ENCODE peak calls at places on chromosomes 12 and 14, in five cellular contexts. One of them, this sample, is unnamed.

GRCh38 chr12:131726-132465 is 65.3 kb downstream of the IQSEC3 start:
- DNase-seq in neuronal stem cell: no peak
- DNase-seq in mesenchymal stem cell: no peak
- DNase-seq in H1: no peak
- DNase-seq in H9: no peak
- DNase-seq in this sample: no peak

GRCh38 chr12:5872745-5873144 is 72.3 kb downstream of the ANO2 start:
- DNase-seq in neuronal stem cell: no peak
- DNase-seq in mesenchymal stem cell: peak
- DNase-seq in H1: no peak
- DNase-seq in H9: peak
- DNase-seq in this sample: no peak

GRCh38 chr14:102498005-102498677 is 11.4 kb downstream of the ANKRD9 start:
- DNase-seq in neuronal stem cell: no peak
- DNase-seq in mesenchymal stem cell: no peak
- DNase-seq in H1: peak
- DNase-seq in H9: peak
- DNase-seq in this sample: no peak

GRCh38 chr12:126510630-126511029 is 1445.4 kb downstream of the AACS start:
- DNase-seq in neuronal stem cell: no peak
- DNase-seq in mesenchymal stem cell: no peak
- DNase-seq in H1: no peak
- DNase-seq in H9: no peak
- DNase-seq in this sample: no peak

GRCh38 chr12:124455336-124455735 is 112.1 kb downstream of the NCOR2 start:
- DNase-seq in neuronal stem cell: no peak
- DNase-seq in mesenchymal stem cell: no peak
- DNase-seq in H1: no peak
- DNase-seq in H9: no peak
- DNase-seq in this sample: no peak

GRCh38 chr12:48019639-48020265 is 15.5 kb upstream of the COL2A1 start:
- DNase-seq in neuronal stem cell: no peak
- DNase-seq in mesenchymal stem cell: no peak
- DNase-seq in H1: no peak
- DNase-seq in H9: no peak
- DNase-seq in this sample: no peak

GRCh38 chr14:45068396-45068795 is 15.5 kb upstream of the PRPF39 start:
- DNase-seq in neuronal stem cell: no peak
- DNase-seq in mesenchymal stem cell: no peak
- DNase-seq in H1: no peak
- DNase-seq in H9: no peak
- DNase-seq in this sample: peak

GRCh38 chr14:42571991-42572390 is 965.3 kb downstream of the LRFN5 start:
- DNase-seq in neuronal stem cell: no peak
- DNase-seq in mesenchymal stem cell: no peak
- DNase-seq in H1: no peak
- DNase-seq in H9: no peak
- DNase-seq in this sample: no peak

GRCh38 chr14:28707814-28708213 is 58.8 kb upstream of the FOXG1 start:
- DNase-seq in neuronal stem cell: no peak
- DNase-seq in mesenchymal stem cell: peak
- DNase-seq in H1: no peak
- DNase-seq in H9: no peak
- DNase-seq in this sample: no peak

GRCh38 chr14:100534528-100535286 is 52.5 kb downstream of the BEGAIN start:
- DNase-seq in neuronal stem cell: no peak
- DNase-seq in mesenchymal stem cell: peak
- DNase-seq in H1: no peak
- DNase-seq in H9: peak
- DNase-seq in this sample: no peak

GRCh38 chr14:103472939-103473338 is 49.7 kb downstream of the CKB start:
- DNase-seq in neuronal stem cell: no peak
- DNase-seq in mesenchymal stem cell: no peak
- DNase-seq in H1: no peak
- DNase-seq in H9: no peak
- DNase-seq in this sample: peak

GRCh38 chr12:123531091-123531490 is 2.4 kb downstream of the RILPL1 start:
- DNase-seq in neuronal stem cell: no peak
- DNase-seq in mesenchymal stem cell: no peak
- DNase-seq in H1: no peak
- DNase-seq in H9: no peak
- DNase-seq in this sample: no peak

GRCh38 chr12:105922670-105923102 is 216.1 kb downstream of the NUAK1 start:
- DNase-seq in neuronal stem cell: no peak
- DNase-seq in mesenchymal stem cell: peak
- DNase-seq in H1: no peak
- DNase-seq in H9: no peak
- DNase-seq in this sample: no peak

GRCh38 chr12:25775968-25776367 is 182.5 kb upstream of the RASSF8 start:
- DNase-seq in neuronal stem cell: no peak
- DNase-seq in mesenchymal stem cell: peak
- DNase-seq in H1: no peak
- DNase-seq in H9: no peak
- DNase-seq in this sample: peak

GRCh38 chr14:25622752-25623151 is 572.8 kb upstream of the STXBP6 start:
- DNase-seq in neuronal stem cell: no peak
- DNase-seq in mesenchymal stem cell: no peak
- DNase-seq in H1: no peak
- DNase-seq in H9: no peak
- DNase-seq in this sample: no peak

GRCh38 chr14:105042813-105043212 is 21.9 kb upstream of the CDCA4 start:
- DNase-seq in neuronal stem cell: no peak
- DNase-seq in mesenchymal stem cell: no peak
- DNase-seq in H1: no peak
- DNase-seq in H9: no peak
- DNase-seq in this sample: no peak

GRCh38 chr12:21780786-21781185 is 6.3 kb upstream of the KCNJ8 start:
- DNase-seq in neuronal stem cell: no peak
- DNase-seq in mesenchymal stem cell: no peak
- DNase-seq in H1: no peak
- DNase-seq in H9: no peak
- DNase-seq in this sample: no peak

GRCh38 chr12:32755654-32756475 is at the start of gene YARS2:
- DNase-seq in neuronal stem cell: peak
- DNase-seq in mesenchymal stem cell: peak
- DNase-seq in H1: peak
- DNase-seq in H9: peak
- DNase-seq in this sample: peak

GRCh38 chr14:27995688-27996087 is 770.9 kb upstream of the FOXG1 start:
- DNase-seq in neuronal stem cell: no peak
- DNase-seq in mesenchymal stem cell: no peak
- DNase-seq in H1: no peak
- DNase-seq in H9: no peak
- DNase-seq in this sample: no peak

GRCh38 chr14:22418631-22419030 is 170.4 kb downstream of the DAD1 start:
- DNase-seq in neuronal stem cell: no peak
- DNase-seq in mesenchymal stem cell: no peak
- DNase-seq in H1: no peak
- DNase-seq in H9: no peak
- DNase-seq in this sample: no peak

GRCh38 chr14:70893842-70894237 is 13.4 kb upstream of the PCNX1 start:
- DNase-seq in neuronal stem cell: no peak
- DNase-seq in mesenchymal stem cell: no peak
- DNase-seq in H1: no peak
- DNase-seq in H9: no peak
- DNase-seq in this sample: no peak

GRCh38 chr14:70896317-70896716 is 10.9 kb upstream of the PCNX1 start:
- DNase-seq in neuronal stem cell: no peak
- DNase-seq in mesenchymal stem cell: no peak
- DNase-seq in H1: no peak
- DNase-seq in H9: no peak
- DNase-seq in this sample: no peak

GRCh38 chr14:70893062-70893841 is 14.0 kb upstream of the PCNX1 start:
- DNase-seq in neuronal stem cell: no peak
- DNase-seq in mesenchymal stem cell: no peak
- DNase-seq in H1: no peak
- DNase-seq in H9: no peak
- DNase-seq in this sample: no peak

GRCh38 chr14:70896981-70897380 is 10.3 kb upstream of the PCNX1 start:
- DNase-seq in neuronal stem cell: no peak
- DNase-seq in mesenchymal stem cell: peak
- DNase-seq in H1: no peak
- DNase-seq in H9: no peak
- DNase-seq in this sample: peak

DNA sequence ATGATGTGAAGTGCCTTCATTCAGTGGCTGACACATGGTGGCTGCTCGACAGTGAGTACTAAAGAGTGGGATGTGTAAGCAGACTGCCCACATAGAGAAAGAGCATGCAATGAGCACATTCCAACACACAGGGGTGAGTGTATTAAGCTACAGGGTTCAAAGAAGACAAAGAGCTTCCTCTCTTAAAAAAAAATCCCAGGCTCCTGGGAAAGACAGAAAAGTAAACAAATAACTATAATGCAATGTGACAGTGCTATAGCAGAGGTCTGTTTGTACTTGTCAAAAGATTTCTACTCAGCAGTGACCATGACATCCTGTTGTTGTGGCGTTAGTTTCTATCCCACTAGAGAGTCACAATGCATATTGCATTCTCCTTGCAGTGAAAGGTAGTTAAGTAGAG is 12.4 kb upstream of the PCNX1 start:
- DNase-seq in neuronal stem cell: no peak
- DNase-seq in mesenchymal stem cell: peak
- DNase-seq in H1: no peak
- DNase-seq in H9: no peak
- DNase-seq in this sample: peak
- H2BK12ac ChIP-seq in neuronal stem cell: no peak
- H2BK12ac ChIP-seq in mesenchymal stem cell: no peak
- H2BK12ac ChIP-seq in H1: no peak
- H2BK12ac ChIP-seq in H9: no peak
- H2BK12ac ChIP-seq in this sample: no peak

DNA sequence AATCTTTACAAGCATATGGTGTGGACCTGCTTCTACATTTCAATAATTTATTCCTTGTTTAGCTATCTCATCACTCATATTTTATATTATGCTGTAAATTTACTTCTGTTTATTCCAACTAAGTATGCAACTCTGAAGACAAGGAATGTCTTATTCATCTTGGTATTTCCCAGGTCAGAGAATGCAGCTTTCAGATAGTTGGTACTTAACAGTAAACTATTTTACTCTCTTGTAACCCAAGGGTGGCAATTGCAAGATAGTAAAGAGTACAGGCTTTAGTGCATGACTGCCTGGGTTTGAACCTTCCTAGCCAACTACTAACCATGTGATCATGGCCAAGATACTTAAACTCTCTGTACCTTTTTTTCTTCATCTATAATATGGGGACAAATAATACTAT is 43.5 kb upstream of the GAS2L3 start:
- DNase-seq in neuronal stem cell: no peak
- DNase-seq in mesenchymal stem cell: no peak
- DNase-seq in H1: no peak
- DNase-seq in H9: no peak
- DNase-seq in this sample: no peak
- H3K14ac ChIP-seq in neuronal stem cell: no peak
- H3K14ac ChIP-seq in mesenchymal stem cell: no peak
- H3K14ac ChIP-seq in H1: no peak
- H3K14ac ChIP-seq in H9: no peak
- H3K14ac ChIP-seq in this sample: no peak

GRCh38 chr12:45205165-45205825 is 10.6 kb upstream of the ANO6 start:
- DNase-seq in neuronal stem cell: no peak
- DNase-seq in mesenchymal stem cell: no peak
- DNase-seq in H1: no peak
- DNase-seq in H9: no peak
- DNase-seq in this sample: no peak

GRCh38 chr12:45204757-45205156 is 11.1 kb upstream of the ANO6 start:
- DNase-seq in neuronal stem cell: no peak
- DNase-seq in mesenchymal stem cell: no peak
- DNase-seq in H1: no peak
- DNase-seq in H9: no peak
- DNase-seq in this sample: no peak

GRCh38 chr12:45200497-45201043 is 15.3 kb upstream of the ANO6 start:
- DNase-seq in neuronal stem cell: no peak
- DNase-seq in mesenchymal stem cell: peak
- DNase-seq in H1: no peak
- DNase-seq in H9: no peak
- DNase-seq in this sample: no peak

GRCh38 chr12:45208604-45209487 is 7.0 kb upstream of the ANO6 start:
- DNase-seq in neuronal stem cell: no peak
- DNase-seq in mesenchymal stem cell: peak
- DNase-seq in H1: no peak
- DNase-seq in H9: no peak
- DNase-seq in this sample: no peak

GRCh38 chr12:45203767-45204166 is 12.1 kb upstream of the ANO6 start:
- DNase-seq in neuronal stem cell: no peak
- DNase-seq in mesenchymal stem cell: no peak
- DNase-seq in H1: no peak
- DNase-seq in H9: no peak
- DNase-seq in this sample: no peak
- H2BK12ac ChIP-seq in neuronal stem cell: no peak
- H2BK12ac ChIP-seq in mesenchymal stem cell: no peak
- H2BK12ac ChIP-seq in H1: no peak
- H2BK12ac ChIP-seq in H9: no peak
- H2BK12ac ChIP-seq in this sample: no peak

GRCh38 chr12:30795410-30795659 is 40.6 kb upstream of the CAPRIN2 start:
- DNase-seq in neuronal stem cell: peak
- DNase-seq in mesenchymal stem cell: no peak
- DNase-seq in H1: peak
- DNase-seq in H9: no peak
- DNase-seq in this sample: no peak

GRCh38 chr12:30796508-30796780 is 41.7 kb upstream of the CAPRIN2 start:
- DNase-seq in neuronal stem cell: peak
- DNase-seq in mesenchymal stem cell: no peak
- DNase-seq in H1: no peak
- DNase-seq in H9: peak
- DNase-seq in this sample: no peak

GRCh38 chr12:30795660-30796507 is 41.1 kb upstream of the CAPRIN2 start:
- DNase-seq in neuronal stem cell: peak
- DNase-seq in mesenchymal stem cell: peak
- DNase-seq in H1: peak
- DNase-seq in H9: peak
- DNase-seq in this sample: no peak

GRCh38 chr12:30794020-30794419 is 39.3 kb upstream of the CAPRIN2 start:
- DNase-seq in neuronal stem cell: no peak
- DNase-seq in mesenchymal stem cell: no peak
- DNase-seq in H1: no peak
- DNase-seq in H9: no peak
- DNase-seq in this sample: no peak

DNA sequence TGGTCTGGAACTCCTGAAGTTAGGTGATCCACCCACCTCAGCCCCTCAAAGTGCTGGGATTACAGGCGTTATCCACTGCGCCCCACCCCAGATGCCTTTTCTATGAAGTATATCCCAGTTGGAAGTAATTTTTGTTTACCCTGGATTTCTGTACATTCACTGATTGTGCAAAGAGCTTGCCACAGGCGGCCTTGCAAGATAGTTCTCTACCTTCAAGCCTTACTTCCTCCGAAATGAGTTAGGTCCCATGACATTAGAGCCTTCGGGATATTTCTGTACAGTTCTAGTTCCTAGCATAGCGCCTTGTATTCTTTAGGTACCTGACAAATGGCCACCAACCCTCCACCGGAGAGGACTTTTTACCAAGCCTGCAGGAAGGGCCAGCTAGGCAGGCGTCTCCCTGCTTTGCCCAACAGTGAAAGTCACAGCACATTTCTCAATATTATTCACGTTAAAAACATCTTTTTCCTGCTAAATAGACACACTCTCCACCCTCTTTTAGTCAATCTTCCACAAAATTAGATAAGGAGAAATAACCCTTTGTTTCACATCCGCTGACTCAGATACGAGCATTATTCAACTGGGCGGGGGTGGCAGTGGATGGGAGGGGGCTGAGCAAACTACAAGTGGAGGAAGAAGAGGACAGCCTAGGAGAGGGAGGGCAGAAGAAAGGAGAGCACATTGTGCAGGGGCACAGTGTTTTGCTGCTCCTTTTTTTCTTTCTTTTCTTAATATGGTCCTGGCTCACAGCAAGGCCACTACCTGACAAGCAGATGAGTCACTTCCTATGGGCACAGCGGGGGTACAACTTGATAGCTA is 40.0 kb upstream of the CAPRIN2 start:
- DNase-seq in neuronal stem cell: peak
- DNase-seq in mesenchymal stem cell: peak
- DNase-seq in H1: no peak
- DNase-seq in H9: peak
- DNase-seq in this sample: no peak
- H3K14ac ChIP-seq in neuronal stem cell: no peak
- H3K14ac ChIP-seq in mesenchymal stem cell: no peak
- H3K14ac ChIP-seq in H1: no peak
- H3K14ac ChIP-seq in H9: no peak
- H3K14ac ChIP-seq in this sample: no peak